ENCODE peak calls at places on chromosomes 7 and 10, in six cellular contexts. D is SK-N-SH, E is DND-41, G is Peyer's patch, I is tibial artery, S is heart left ventricle. K is an unnamed sample. For H3K4me1, the result is how much of the 10 kb centered on the place peaks cover.

GRCh38 chr7:2036786-2037185 is 196.0 kb downstream of the MAD1L1 start:
- DNase-seq in D (peak), E (peak), G (no peak), I (peak), S (no peak), K (peak)

GRCh38 chr7:149799397-149800168 is 26.2 kb upstream of the ZNF467 start:
- DNase-seq in D (peak), E (peak), G (peak), I (no peak), S (peak), K (peak)

GRCh38 chr10:121732676-121733445 is 134.6 kb upstream of the FGFR2 start:
- DNase-seq in D (no peak), E (no peak), G (no peak), I (no peak), S (no peak), K (no peak)

GRCh38 chr7:100176096-100176835 is 915 bp downstream of the GPC2 start:
- DNase-seq in D (peak), E (no peak), G (no peak), I (no peak), S (no peak), K (no peak)

GRCh38 chr10:61760943-61761824 is 98.5 kb downstream of the CABCOCO1 start:
- DNase-seq in D (no peak), E (no peak), G (peak), I (no peak), S (no peak), K (no peak)

GRCh38 chr10:11335881-11336430 is 275.5 kb downstream of the USP6NL start:
- DNase-seq in D (no peak), E (no peak), G (no peak), I (no peak), S (no peak), K (no peak)

GRCh38 chr7:82204694-82205093 is 238.9 kb downstream of the CACNA2D1 start:
- DNase-seq in D (no peak), E (no peak), G (no peak), I (peak), S (peak), K (no peak)

GRCh38 chr10:78551184-78552005 is 517.4 kb upstream of the ZMIZ1 start:
- DNase-seq in D (no peak), E (peak), G (no peak), I (no peak), S (no peak), K (peak)

GRCh38 chr7:140059288-140060242 is 3.2 kb downstream of the PARP12 start:
- DNase-seq in D (peak), E (no peak), G (peak), I (peak), S (peak), K (peak)

GRCh38 chr7:89104748-89105685 is 309.5 kb upstream of the TEX47 start:
- DNase-seq in D (no peak), E (no peak), G (no peak), I (no peak), S (no peak), K (no peak)

GRCh38 chr7:108570146-108570755 is 577 bp downstream of the DNAJB9 start:
- DNase-seq in D (peak), E (peak), G (peak), I (peak), S (peak), K (peak)

GRCh38 chr10:113880236-113880635 is 25.8 kb downstream of the NHLRC2 start:
- DNase-seq in D (no peak), E (no peak), G (no peak), I (no peak), S (no peak), K (no peak)

GRCh38 chr7:16803881-16804673 is 722 bp downstream of the AGR2 start:
- DNase-seq in D (no peak), E (no peak), G (no peak), I (no peak), S (no peak), K (no peak)

GRCh38 chr7:104327963-104328307 is 468 bp upstream of the LHFPL3 start:
- DNase-seq in D (no peak), E (no peak), G (no peak), I (no peak), S (no peak), K (no peak)

GRCh38 chr10:33129181-33129928 is 171.3 kb upstream of the ITGB1 start:
- DNase-seq in D (no peak), E (no peak), G (no peak), I (peak), S (peak), K (no peak)

GRCh38 chr7:100029591-100029990 is 14.2 kb downstream of the ZKSCAN1 start:
- DNase-seq in D (no peak), E (no peak), G (no peak), I (no peak), S (no peak), K (no peak)

GRCh38 chr7:18408461-18408860 is 87.1 kb upstream of the HDAC9 start:
- DNase-seq in D (no peak), E (no peak), G (no peak), I (no peak), S (no peak), K (no peak)

GRCh38 chr10:34804306-34804705 is 10.8 kb downstream of the PARD3 start:
- DNase-seq in D (no peak), E (no peak), G (no peak), I (no peak), S (no peak), K (no peak)

GRCh38 chr10:93198401-93199175 is 124.9 kb downstream of the CYP26A1 start:
- DNase-seq in D (no peak), E (no peak), G (no peak), I (peak), S (no peak), K (no peak)

GRCh38 chr7:130814753-130815152 is 80.7 kb upstream of the KLF14 start:
- DNase-seq in D (no peak), E (no peak), G (no peak), I (no peak), S (no peak), K (peak)

GRCh38 chr10:124328514-124329220 is 90.1 kb downstream of the OAT start:
- DNase-seq in D (no peak), E (no peak), G (no peak), I (peak), S (no peak), K (no peak)

GRCh38 chr10:121781101-121781500 is 146.7 kb downstream of the ATE1 start:
- DNase-seq in D (no peak), E (no peak), G (no peak), I (no peak), S (no peak), K (no peak)

GRCh38 chr7:82291931-82292330 is 151.6 kb downstream of the CACNA2D1 start:
- DNase-seq in D (no peak), E (no peak), G (no peak), I (no peak), S (no peak), K (no peak)

GRCh38 chr10:11870461-11870780 is 47.3 kb downstream of the PROSER2 start:
- DNase-seq in D (no peak), E (no peak), G (no peak), I (no peak), S (no peak), K (no peak)

GRCh38 chr7:148567524-148567923 is 23.0 kb upstream of the C7orf33 start:
- DNase-seq in D (no peak), E (no peak), G (no peak), I (no peak), S (no peak), K (no peak)

GRCh38 chr10:91514025-91514424 is 103.9 kb downstream of the HECTD2 start:
- DNase-seq in D (no peak), E (no peak), G (no peak), I (no peak), S (no peak), K (no peak)

GRCh38 chr7:37510043-37510634 is 61.5 kb upstream of the ELMO1 start:
- DNase-seq in D (peak), E (peak), G (no peak), I (no peak), S (no peak), K (no peak)

GRCh38 chr7:116630932-116631449 is 41.0 kb upstream of the MET start:
- DNase-seq in D (no peak), E (no peak), G (peak), I (peak), S (peak), K (no peak)

GRCh38 chr10:33799281-33799943 is 464.9 kb upstream of the NRP1 start:
- DNase-seq in D (no peak), E (no peak), G (no peak), I (no peak), S (no peak), K (no peak)

DNA sequence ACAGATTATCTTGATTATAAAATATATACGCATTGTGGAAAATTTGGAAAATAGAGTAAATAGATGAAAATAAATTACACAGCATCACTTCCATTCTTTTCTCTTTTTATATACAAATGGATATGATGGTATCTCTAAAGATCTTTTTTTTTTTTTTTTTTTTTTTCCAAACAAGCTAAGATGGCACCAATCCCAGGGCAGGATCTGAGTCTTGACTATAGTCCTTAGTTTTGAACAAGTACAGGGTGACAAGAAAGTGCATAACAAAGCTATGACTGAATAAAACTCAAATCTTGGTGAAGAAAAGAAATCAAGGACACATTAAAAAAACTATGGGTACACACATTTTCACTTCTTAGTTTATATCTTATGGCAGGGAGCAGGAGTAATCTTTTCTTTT is 42.6 kb upstream of the FAM133B start:
- DNase-seq in D (no peak), E (no peak), G (no peak), I (no peak), S (no peak), K (no peak)
- H3K4me1 ChIP-seq in D (under half), E (half or more), G (under half), I (under half), S (under half), K (under half)

GRCh38 chr7:102004831-102005230 is 187.4 kb downstream of the CUX1 start:
- DNase-seq in D (no peak), E (no peak), G (no peak), I (no peak), S (no peak), K (no peak)
- H3K4me1 ChIP-seq in D (under half), E (under half), G (under half), I (under half), S (under half), K (under half)

GRCh38 chr7:95907337-95907736 is 135.0 kb downstream of the DYNC1I1 start:
- DNase-seq in D (no peak), E (no peak), G (no peak), I (no peak), S (no peak), K (no peak)
- H3K4me1 ChIP-seq in D (under half), E (under half), G (under half), I (under half), S (under half), K (under half)

GRCh38 chr7:931871-932650 is 22.4 kb downstream of the ADAP1 start:
- DNase-seq in D (no peak), E (no peak), G (peak), I (no peak), S (no peak), K (peak)
- H3K4me1 ChIP-seq in D (under half), E (under half), G (under half), I (under half), S (under half), K (under half)

GRCh38 chr7:158825628-158826289 is 3.5 kb downstream of the ESYT2 start:
- DNase-seq in D (no peak), E (no peak), G (no peak), I (no peak), S (no peak), K (no peak)
- H3K4me1 ChIP-seq in D (under half), E (half or more), G (under half), I (under half), S (under half), K (under half)

GRCh38 chr10:72012801-72013200 is 48.6 kb downstream of the CHST3 start:
- DNase-seq in D (no peak), E (no peak), G (no peak), I (no peak), S (no peak), K (no peak)
- H3K4me1 ChIP-seq in D (half or more), E (under half), G (under half), I (under half), S (half or more), K (under half)

GRCh38 chr7:47183896-47184629 is 397.8 kb downstream of the TNS3 start:
- DNase-seq in D (no peak), E (no peak), G (no peak), I (no peak), S (peak), K (no peak)
- H3K4me1 ChIP-seq in D (under half), E (under half), G (under half), I (under half), S (under half), K (under half)

GRCh38 chr10:21507066-21507669 is 18.3 kb downstream of the SKIDA1 start:
- DNase-seq in D (no peak), E (no peak), G (no peak), I (no peak), S (no peak), K (no peak)
- H3K4me1 ChIP-seq in D (under half), E (under half), G (under half), I (under half), S (under half), K (under half)